ENCODE peak calls at places on chromosomes 6 and 20, in eight cellular contexts. C is GM13976, X is psoas muscle, N is fibroblast of pulmonary artery, G is heart right ventricle, Y is endodermal cell, H is HFFc6, P is cardiac fibroblast. W is an unnamed sample.
A peak's percentile ranks its signal among the peaks of the same experiment; 100 is the strongest.

GRCh38 chr6:113994934-113995342 is 24.0 kb upstream of the HDAC2 start:
- DNase-seq in C (peak; percentile 38), X (no peak), N (peak; percentile 94), G (peak; percentile 44), Y (peak; percentile 78), H (peak; percentile 93), P (peak; percentile 97), W (peak; percentile 92)

GRCh38 chr6:42168650-42169049 is 4.5 kb upstream of the GUCA1A start:
- DNase-seq in C (no peak), X (no peak), N (no peak), G (no peak), Y (no peak), H (no peak), P (peak; percentile 15), W (no peak)

GRCh38 chr6:153436346-153436745 is 305.3 kb upstream of the RGS17 start:
- DNase-seq in C (no peak), X (no peak), N (no peak), G (no peak), Y (peak; percentile 57), H (no peak), P (no peak), W (no peak)

GRCh38 chr6:37741757-37742400 is 44.2 kb upstream of the MDGA1 start:
- DNase-seq in C (peak; percentile 45), X (no peak), N (peak; percentile 16), G (peak; percentile 12), Y (peak; percentile 82), H (no peak), P (peak; percentile 20), W (peak; percentile 9)

GRCh38 chr6:166615059-166615770 is 11.8 kb downstream of the RPS6KA2 start:
- DNase-seq in C (no peak), X (no peak), N (peak; percentile 37), G (no peak), Y (peak; percentile 56), H (no peak), P (peak; percentile 62), W (no peak)

GRCh38 chr6:35602133-35602946 is 86.4 kb downstream of the FKBP5 start:
- DNase-seq in C (no peak), X (no peak), N (peak; percentile 82), G (no peak), Y (no peak), H (peak; percentile 45), P (peak; percentile 78), W (peak; percentile 60)

GRCh38 chr6:170439366-170440351 is 113.4 kb downstream of the PSMB1 start:
- DNase-seq in C (no peak), X (peak; percentile 57), N (no peak), G (no peak), Y (peak; percentile 31), H (peak; percentile 50), P (peak; percentile 29), W (no peak)

GRCh38 chr6:54702772-54703171 is 143.8 kb upstream of the FAM83B start:
- DNase-seq in C (no peak), X (no peak), N (no peak), G (no peak), Y (no peak), H (no peak), P (no peak), W (no peak)

GRCh38 chr20:10987651-10988383 is 314.0 kb upstream of the JAG1 start:
- DNase-seq in C (no peak), X (no peak), N (no peak), G (no peak), Y (no peak), H (no peak), P (no peak), W (no peak)

GRCh38 chr20:59994697-59995122 is 36.5 kb downstream of the CDH26 start:
- DNase-seq in C (no peak), X (no peak), N (no peak), G (peak; percentile 32), Y (peak; percentile 97), H (no peak), P (peak; percentile 15), W (peak; percentile 2)

GRCh38 chr6:109186012-109186411 is 90.7 kb downstream of the CEP57L1 start:
- DNase-seq in C (no peak), X (no peak), N (no peak), G (no peak), Y (no peak), H (no peak), P (no peak), W (no peak)

GRCh38 chr6:79385893-79386292 is 151.3 kb downstream of the LCA5 start:
- DNase-seq in C (no peak), X (no peak), N (peak; percentile 32), G (no peak), Y (no peak), H (no peak), P (peak; percentile 81), W (no peak)

GRCh38 chr6:87968435-87969278 is 79.0 kb upstream of the SPACA1 start:
- DNase-seq in C (no peak), X (no peak), N (peak; percentile 3), G (no peak), Y (peak; percentile 73), H (no peak), P (peak; percentile 11), W (peak; percentile 4)

GRCh38 chr6:169689247-169689646 is 12.6 kb downstream of the WDR27 start:
- DNase-seq in C (no peak), X (no peak), N (peak; percentile 48), G (no peak), Y (no peak), H (peak; percentile 60), P (peak; percentile 65), W (peak; percentile 23)

GRCh38 chr6:72890671-72891070 is 268.8 kb downstream of the KCNQ5 start:
- DNase-seq in C (no peak), X (no peak), N (peak; percentile 7), G (no peak), Y (no peak), H (no peak), P (peak; percentile 39), W (peak; percentile 28)

GRCh38 chr20:52240802-52241201 is 49.2 kb upstream of the ZFP64 start:
- DNase-seq in C (no peak), X (no peak), N (no peak), G (no peak), Y (no peak), H (no peak), P (no peak), W (no peak)

GRCh38 chr20:52244702-52245101 is 53.1 kb upstream of the ZFP64 start:
- DNase-seq in C (no peak), X (no peak), N (no peak), G (no peak), Y (no peak), H (no peak), P (no peak), W (no peak)

GRCh38 chr20:52246366-52246765 is 54.8 kb upstream of the ZFP64 start:
- DNase-seq in C (no peak), X (no peak), N (no peak), G (no peak), Y (no peak), H (no peak), P (no peak), W (no peak)

GRCh38 chr20:52247548-52247947 is 56.0 kb upstream of the ZFP64 start:
- DNase-seq in C (no peak), X (no peak), N (no peak), G (no peak), Y (no peak), H (no peak), P (no peak), W (no peak)

GRCh38 chr20:52242237-52243230 is 51.0 kb upstream of the ZFP64 start:
- DNase-seq in C (peak; percentile 34), X (no peak), N (peak; percentile 37), G (no peak), Y (no peak), H (peak; percentile 8), P (peak; percentile 37), W (peak; percentile 41)
- TF ChIP-seq CTCF in C (no peak), X (peak; percentile 63), N (peak; percentile 35), G (peak; percentile 78), Y (peak; percentile 84), H (peak; percentile 95), P (peak; percentile 16), W (peak; percentile 22)

DNA sequence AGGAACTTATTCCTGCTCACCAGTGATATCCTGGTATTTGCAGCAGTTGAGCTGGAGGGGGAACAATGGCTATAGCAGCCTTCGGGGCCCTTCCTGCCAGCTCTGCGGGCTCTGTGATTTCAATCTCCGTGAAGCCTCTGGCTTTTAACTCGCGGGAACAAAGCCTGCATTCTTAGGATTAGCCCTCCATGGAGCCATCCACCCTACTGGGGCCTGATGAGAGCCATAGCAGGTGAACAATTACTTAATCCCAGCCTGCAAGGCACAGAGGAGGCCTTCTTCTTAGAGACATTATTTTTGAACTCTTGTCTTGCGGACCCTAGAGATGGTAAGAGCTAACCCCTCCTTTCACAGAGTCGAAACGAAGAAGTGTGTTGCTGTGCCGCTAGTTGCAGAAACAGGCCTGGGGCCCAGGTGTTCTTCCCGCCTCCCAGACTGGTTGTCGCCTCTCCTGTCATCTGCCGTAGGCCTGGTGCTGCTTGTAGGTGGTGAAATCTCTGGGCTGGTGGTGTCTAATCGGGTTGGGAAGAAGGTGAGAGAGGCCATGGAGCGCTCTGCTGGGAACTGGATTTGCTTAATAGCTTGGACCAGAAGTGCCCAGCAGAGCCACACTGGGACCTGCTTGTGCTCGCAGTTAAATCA is 9.7 kb downstream of the GHRH start:
- DNase-seq in C (no peak), X (no peak), N (no peak), G (no peak), Y (peak; percentile 85), H (no peak), P (no peak), W (no peak)
- TF ChIP-seq CTCF in C (no peak), X (no peak), N (no peak), G (no peak), Y (no peak), H (no peak), P (no peak), W (no peak)

GRCh38 chr6:39496951-39497350 is 174.4 kb upstream of the KCNK16 start:
- DNase-seq in C (no peak), X (peak; percentile 27), N (peak; percentile 81), G (peak; percentile 55), Y (no peak), H (no peak), P (peak; percentile 62), W (peak; percentile 4)
- TF ChIP-seq CTCF in C (no peak), X (no peak), N (no peak), G (no peak), Y (no peak), H (no peak), P (no peak), W (no peak)

GRCh38 chr6:165443462-165443861 is 134.1 kb upstream of the C6orf118 start:
- DNase-seq in C (no peak), X (no peak), N (no peak), G (no peak), Y (no peak), H (no peak), P (no peak), W (no peak)

GRCh38 chr6:165441176-165441575 is 131.8 kb upstream of the C6orf118 start:
- DNase-seq in C (no peak), X (no peak), N (no peak), G (no peak), Y (no peak), H (no peak), P (no peak), W (no peak)

DNA sequence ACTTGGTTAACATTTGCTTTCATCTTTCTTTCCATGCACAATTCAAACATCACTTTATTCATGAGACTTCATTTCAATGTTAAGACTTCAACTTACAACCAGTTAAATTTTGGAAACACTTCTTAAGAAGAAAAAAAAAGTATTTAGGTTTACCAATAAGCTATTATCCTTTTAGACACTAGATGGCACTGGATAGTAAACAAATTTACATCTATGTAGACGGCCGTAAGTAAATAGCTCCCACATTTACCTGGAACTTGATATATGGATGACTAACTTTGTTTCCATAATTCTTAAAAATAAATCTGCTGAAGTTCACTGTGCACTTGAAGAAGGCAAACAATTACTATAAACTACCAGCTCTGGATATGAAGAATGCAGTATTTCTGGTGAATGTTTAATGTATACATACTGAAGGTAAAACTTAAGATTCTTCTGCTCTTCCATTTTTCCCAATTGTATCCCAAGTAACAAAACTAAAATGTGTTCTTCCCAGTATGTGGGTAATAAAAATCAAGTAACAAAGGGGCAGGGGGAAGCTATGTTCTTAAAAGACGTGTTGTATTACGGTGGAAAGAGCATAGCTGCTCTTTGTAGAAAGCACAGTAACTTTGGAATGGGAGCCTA is 130.6 kb upstream of the C6orf118 start:
- DNase-seq in C (peak; percentile 15), X (no peak), N (peak; percentile 90), G (no peak), Y (no peak), H (peak; percentile 6), P (peak; percentile 89), W (peak; percentile 85)
- TF ChIP-seq CTCF in C (peak; percentile 30), X (peak; percentile 66), N (peak; percentile 62), G (peak; percentile 78), Y (peak; percentile 81), H (peak; percentile 69), P (peak; percentile 51), W (peak; percentile 50)

W was measured in fibroblast of the aortic adventitia.